ENCODE peak calls at places on chromosomes 2 and 18, in four cellular contexts. Q is fibroblast of the aortic adventitia, I is left ventricle myocardium inferior, W is sciatic nerve. B is an unnamed sample.

GRCh38 chr2:130372833-130373807 is 17.3 kb downstream of the PTPN18 start:
- DNase-seq in Q (no peak), W (peak), I (no peak), B (peak)

GRCh38 chr2:28544915-28545589 is 49.2 kb downstream of the PLB1 start:
- DNase-seq in Q (no peak), I (no peak), W (no peak), B (no peak)

GRCh38 chr2:36165132-36165531 is 190.4 kb upstream of the CRIM1 start:
- DNase-seq in Q (no peak), W (no peak), I (no peak), B (no peak)

GRCh38 chr2:213187833-213188532 is 36.6 kb upstream of the IKZF2 start:
- DNase-seq in Q (peak), W (no peak), I (no peak), B (peak)

GRCh38 chr18:35155403-35156117 is 85.3 kb upstream of the ZNF397 start:
- DNase-seq in W (no peak), Q (peak), I (no peak), B (peak)

GRCh38 chr2:142130111-142131015 is 453 bp downstream of the LRP1B start:
- DNase-seq in I (peak), W (peak), Q (peak), B (peak)

GRCh38 chr2:124316133-124316532 is 291.0 kb downstream of the CNTNAP5 start:
- DNase-seq in I (no peak), Q (no peak), W (no peak), B (no peak)

GRCh38 chr2:160044728-160045127 is 17.7 kb downstream of the PLA2R1 start:
- DNase-seq in Q (no peak), W (no peak), I (no peak), B (no peak)

GRCh38 chr2:132669854-132670103 is 226 bp downstream of the LYPD1 start:
- DNase-seq in Q (no peak), I (no peak), W (no peak), B (peak)

GRCh38 chr2:1685957-1686783 is 58.1 kb downstream of the PXDN start:
- DNase-seq in W (peak), Q (no peak), I (no peak), B (no peak)

GRCh38 chr2:120735750-120736170 is at the start of gene GLI2:
- DNase-seq in Q (peak), I (peak), W (peak), B (peak)

B was measured in GM23248.